ENCODE peak calls at places on chromosomes 3 and 15, in ten cellular contexts. One of them, this sample, is unnamed.

GRCh38 chr15:28888900-28889299 is 3.1 kb downstream of the APBA2 start:
- DNase-seq in fibroblast of lung: no peak
- DNase-seq in A549: no peak
- DNase-seq in AG20443: no peak
- DNase-seq in ACHN: no peak
- DNase-seq in psoas muscle: no peak
- DNase-seq in PC-9: no peak
- DNase-seq in activated T-helper 1 cell treated with anti-CD3 and anti-CD28 coated beads, Interleukin-2, amount 50 U/mL, for 16 hours: no peak
- DNase-seq in cerebellum: no peak
- DNase-seq in naive thymus-derived CD4-positive, alpha-beta T cell: no peak
- DNase-seq in this sample: no peak

GRCh38 chr3:195032955-195033354 is 238.0 kb downstream of the XXYLT1 start:
- DNase-seq in fibroblast of lung: no peak
- DNase-seq in A549: no peak
- DNase-seq in AG20443: no peak
- DNase-seq in ACHN: no peak
- DNase-seq in psoas muscle: no peak
- DNase-seq in PC-9: no peak
- DNase-seq in activated T-helper 1 cell treated with anti-CD3 and anti-CD28 coated beads, Interleukin-2, amount 50 U/mL, for 16 hours: no peak
- DNase-seq in cerebellum: no peak
- DNase-seq in naive thymus-derived CD4-positive, alpha-beta T cell: no peak
- DNase-seq in this sample: no peak

GRCh38 chr3:140290105-140290504 is 355.1 kb downstream of the CLSTN2 start:
- DNase-seq in fibroblast of lung: no peak
- DNase-seq in A549: no peak
- DNase-seq in AG20443: no peak
- DNase-seq in ACHN: no peak
- DNase-seq in psoas muscle: no peak
- DNase-seq in PC-9: no peak
- DNase-seq in activated T-helper 1 cell treated with anti-CD3 and anti-CD28 coated beads, Interleukin-2, amount 50 U/mL, for 16 hours: no peak
- DNase-seq in cerebellum: no peak
- DNase-seq in naive thymus-derived CD4-positive, alpha-beta T cell: no peak
- DNase-seq in this sample: no peak

GRCh38 chr3:46655271-46655670 is 38.2 kb downstream of the ALS2CL start:
- DNase-seq in fibroblast of lung: no peak
- DNase-seq in A549: no peak
- DNase-seq in AG20443: peak
- DNase-seq in ACHN: no peak
- DNase-seq in psoas muscle: no peak
- DNase-seq in PC-9: no peak
- DNase-seq in activated T-helper 1 cell treated with anti-CD3 and anti-CD28 coated beads, Interleukin-2, amount 50 U/mL, for 16 hours: no peak
- DNase-seq in cerebellum: no peak
- DNase-seq in naive thymus-derived CD4-positive, alpha-beta T cell: no peak
- DNase-seq in this sample: no peak

GRCh38 chr3:8653800-8654408 is 9.3 kb upstream of the SSUH2 start:
- DNase-seq in fibroblast of lung: no peak
- DNase-seq in A549: no peak
- DNase-seq in AG20443: no peak
- DNase-seq in ACHN: no peak
- DNase-seq in psoas muscle: no peak
- DNase-seq in PC-9: no peak
- DNase-seq in activated T-helper 1 cell treated with anti-CD3 and anti-CD28 coated beads, Interleukin-2, amount 50 U/mL, for 16 hours: no peak
- DNase-seq in cerebellum: no peak
- DNase-seq in naive thymus-derived CD4-positive, alpha-beta T cell: no peak
- DNase-seq in this sample: no peak

GRCh38 chr3:64300790-64301423 is 75.6 kb upstream of the PRICKLE2 start:
- DNase-seq in fibroblast of lung: peak
- DNase-seq in A549: no peak
- DNase-seq in AG20443: peak
- DNase-seq in ACHN: no peak
- DNase-seq in psoas muscle: no peak
- DNase-seq in PC-9: no peak
- DNase-seq in activated T-helper 1 cell treated with anti-CD3 and anti-CD28 coated beads, Interleukin-2, amount 50 U/mL, for 16 hours: no peak
- DNase-seq in cerebellum: no peak
- DNase-seq in naive thymus-derived CD4-positive, alpha-beta T cell: no peak
- DNase-seq in this sample: no peak

GRCh38 chr15:100772478-100773378 is 106.9 kb upstream of the ALDH1A3 start:
- DNase-seq in fibroblast of lung: peak
- DNase-seq in A549: no peak
- DNase-seq in AG20443: no peak
- DNase-seq in ACHN: no peak
- DNase-seq in psoas muscle: no peak
- DNase-seq in PC-9: no peak
- DNase-seq in activated T-helper 1 cell treated with anti-CD3 and anti-CD28 coated beads, Interleukin-2, amount 50 U/mL, for 16 hours: no peak
- DNase-seq in cerebellum: no peak
- DNase-seq in naive thymus-derived CD4-positive, alpha-beta T cell: no peak
- DNase-seq in this sample: no peak

GRCh38 chr3:166955549-166955948 is 424.5 kb downstream of the ZBBX start:
- DNase-seq in fibroblast of lung: no peak
- DNase-seq in A549: no peak
- DNase-seq in AG20443: no peak
- DNase-seq in ACHN: no peak
- DNase-seq in psoas muscle: no peak
- DNase-seq in PC-9: peak
- DNase-seq in activated T-helper 1 cell treated with anti-CD3 and anti-CD28 coated beads, Interleukin-2, amount 50 U/mL, for 16 hours: no peak
- DNase-seq in cerebellum: no peak
- DNase-seq in naive thymus-derived CD4-positive, alpha-beta T cell: no peak
- DNase-seq in this sample: no peak

GRCh38 chr3:46612324-46612723 is at the start of gene FAM240A:
- DNase-seq in fibroblast of lung: peak
- DNase-seq in A549: no peak
- DNase-seq in AG20443: peak
- DNase-seq in ACHN: no peak
- DNase-seq in psoas muscle: no peak
- DNase-seq in PC-9: no peak
- DNase-seq in activated T-helper 1 cell treated with anti-CD3 and anti-CD28 coated beads, Interleukin-2, amount 50 U/mL, for 16 hours: no peak
- DNase-seq in cerebellum: no peak
- DNase-seq in naive thymus-derived CD4-positive, alpha-beta T cell: no peak
- DNase-seq in this sample: no peak

GRCh38 chr3:190371152-190371551 is 16.8 kb upstream of the CLDN16 start:
- DNase-seq in fibroblast of lung: no peak
- DNase-seq in A549: no peak
- DNase-seq in AG20443: no peak
- DNase-seq in ACHN: no peak
- DNase-seq in psoas muscle: no peak
- DNase-seq in PC-9: no peak
- DNase-seq in activated T-helper 1 cell treated with anti-CD3 and anti-CD28 coated beads, Interleukin-2, amount 50 U/mL, for 16 hours: no peak
- DNase-seq in cerebellum: no peak
- DNase-seq in naive thymus-derived CD4-positive, alpha-beta T cell: no peak
- DNase-seq in this sample: no peak

GRCh38 chr3:30319713-30320112 is 286.7 kb upstream of the TGFBR2 start:
- DNase-seq in fibroblast of lung: peak
- DNase-seq in A549: peak
- DNase-seq in AG20443: peak
- DNase-seq in ACHN: peak
- DNase-seq in psoas muscle: no peak
- DNase-seq in PC-9: peak
- DNase-seq in activated T-helper 1 cell treated with anti-CD3 and anti-CD28 coated beads, Interleukin-2, amount 50 U/mL, for 16 hours: no peak
- DNase-seq in cerebellum: peak
- DNase-seq in naive thymus-derived CD4-positive, alpha-beta T cell: peak
- DNase-seq in this sample: peak

GRCh38 chr3:14890470-14890869 is 56.9 kb upstream of the NR2C2 start:
- DNase-seq in fibroblast of lung: no peak
- DNase-seq in A549: no peak
- DNase-seq in AG20443: peak
- DNase-seq in ACHN: no peak
- DNase-seq in psoas muscle: no peak
- DNase-seq in PC-9: no peak
- DNase-seq in activated T-helper 1 cell treated with anti-CD3 and anti-CD28 coated beads, Interleukin-2, amount 50 U/mL, for 16 hours: no peak
- DNase-seq in cerebellum: no peak
- DNase-seq in naive thymus-derived CD4-positive, alpha-beta T cell: no peak
- DNase-seq in this sample: no peak

GRCh38 chr15:98878172-98878571 is 129.4 kb downstream of the PGPEP1L start:
- DNase-seq in fibroblast of lung: peak
- DNase-seq in A549: no peak
- DNase-seq in AG20443: peak
- DNase-seq in ACHN: no peak
- DNase-seq in psoas muscle: no peak
- DNase-seq in PC-9: no peak
- DNase-seq in activated T-helper 1 cell treated with anti-CD3 and anti-CD28 coated beads, Interleukin-2, amount 50 U/mL, for 16 hours: no peak
- DNase-seq in cerebellum: no peak
- DNase-seq in naive thymus-derived CD4-positive, alpha-beta T cell: no peak
- DNase-seq in this sample: no peak

GRCh38 chr15:69760890-69761568 is 308.4 kb downstream of the RPLP1 start:
- DNase-seq in fibroblast of lung: peak
- DNase-seq in A549: peak
- DNase-seq in AG20443: peak
- DNase-seq in ACHN: peak
- DNase-seq in psoas muscle: peak
- DNase-seq in PC-9: peak
- DNase-seq in activated T-helper 1 cell treated with anti-CD3 and anti-CD28 coated beads, Interleukin-2, amount 50 U/mL, for 16 hours: peak
- DNase-seq in cerebellum: no peak
- DNase-seq in naive thymus-derived CD4-positive, alpha-beta T cell: peak
- DNase-seq in this sample: peak

GRCh38 chr3:125141596-125142417 is 70.7 kb downstream of the SLC12A8 start:
- DNase-seq in fibroblast of lung: peak
- DNase-seq in A549: no peak
- DNase-seq in AG20443: peak
- DNase-seq in ACHN: no peak
- DNase-seq in psoas muscle: peak
- DNase-seq in PC-9: no peak
- DNase-seq in activated T-helper 1 cell treated with anti-CD3 and anti-CD28 coated beads, Interleukin-2, amount 50 U/mL, for 16 hours: peak
- DNase-seq in cerebellum: no peak
- DNase-seq in naive thymus-derived CD4-positive, alpha-beta T cell: peak
- DNase-seq in this sample: peak

GRCh38 chr3:70264122-70264780 is 48.2 kb downstream of the MDFIC2 start:
- DNase-seq in fibroblast of lung: peak
- DNase-seq in A549: peak
- DNase-seq in AG20443: no peak
- DNase-seq in ACHN: peak
- DNase-seq in psoas muscle: no peak
- DNase-seq in PC-9: no peak
- DNase-seq in activated T-helper 1 cell treated with anti-CD3 and anti-CD28 coated beads, Interleukin-2, amount 50 U/mL, for 16 hours: no peak
- DNase-seq in cerebellum: no peak
- DNase-seq in naive thymus-derived CD4-positive, alpha-beta T cell: no peak
- DNase-seq in this sample: no peak

GRCh38 chr3:122513386-122514122 is 1.2 kb downstream of the KPNA1 start:
- DNase-seq in fibroblast of lung: no peak
- DNase-seq in A549: no peak
- DNase-seq in AG20443: no peak
- DNase-seq in ACHN: peak
- DNase-seq in psoas muscle: no peak
- DNase-seq in PC-9: no peak
- DNase-seq in activated T-helper 1 cell treated with anti-CD3 and anti-CD28 coated beads, Interleukin-2, amount 50 U/mL, for 16 hours: no peak
- DNase-seq in cerebellum: no peak
- DNase-seq in naive thymus-derived CD4-positive, alpha-beta T cell: no peak
- DNase-seq in this sample: no peak

GRCh38 chr3:51388286-51389029 is 2.6 kb upstream of the RBM15B start:
- DNase-seq in fibroblast of lung: no peak
- DNase-seq in A549: peak
- DNase-seq in AG20443: no peak
- DNase-seq in ACHN: peak
- DNase-seq in psoas muscle: no peak
- DNase-seq in PC-9: peak
- DNase-seq in activated T-helper 1 cell treated with anti-CD3 and anti-CD28 coated beads, Interleukin-2, amount 50 U/mL, for 16 hours: no peak
- DNase-seq in cerebellum: no peak
- DNase-seq in naive thymus-derived CD4-positive, alpha-beta T cell: no peak
- DNase-seq in this sample: no peak

GRCh38 chr15:73374599-73374998 is 5.8 kb upstream of the HCN4 start:
- DNase-seq in fibroblast of lung: no peak
- DNase-seq in A549: no peak
- DNase-seq in AG20443: no peak
- DNase-seq in ACHN: no peak
- DNase-seq in psoas muscle: no peak
- DNase-seq in PC-9: no peak
- DNase-seq in activated T-helper 1 cell treated with anti-CD3 and anti-CD28 coated beads, Interleukin-2, amount 50 U/mL, for 16 hours: no peak
- DNase-seq in cerebellum: no peak
- DNase-seq in naive thymus-derived CD4-positive, alpha-beta T cell: no peak
- DNase-seq in this sample: no peak